ENCODE peak calls at places on chromosomes 6 and 20, in six cellular contexts. One of them, this sample, is unnamed.

GRCh38 chr6:32883789-32884188 is 29.8 kb downstream of the PSMB9 start:
- DNase-seq in T-helper 1 cell: no peak
- DNase-seq in mesothelial cell of epicardium: no peak
- DNase-seq in iris pigment epithelial cell: peak
- DNase-seq in GM23338: peak
- DNase-seq in cardiac septum: no peak
- DNase-seq in this sample: peak

GRCh38 chr6:89970072-89970471 is 75.8 kb downstream of the GJA10 start:
- DNase-seq in T-helper 1 cell: no peak
- DNase-seq in mesothelial cell of epicardium: no peak
- DNase-seq in iris pigment epithelial cell: no peak
- DNase-seq in GM23338: no peak
- DNase-seq in cardiac septum: no peak
- DNase-seq in this sample: peak

GRCh38 chr6:47701374-47701773 is 3.0 kb downstream of the ADGRF4 start:
- DNase-seq in T-helper 1 cell: peak
- DNase-seq in mesothelial cell of epicardium: no peak
- DNase-seq in iris pigment epithelial cell: no peak
- DNase-seq in GM23338: no peak
- DNase-seq in cardiac septum: no peak
- DNase-seq in this sample: peak

GRCh38 chr6:89859744-89860143 is 30.1 kb downstream of the CASP8AP2 start:
- DNase-seq in T-helper 1 cell: peak
- DNase-seq in mesothelial cell of epicardium: no peak
- DNase-seq in iris pigment epithelial cell: no peak
- DNase-seq in GM23338: no peak
- DNase-seq in cardiac septum: no peak
- DNase-seq in this sample: no peak

GRCh38 chr20:25483431-25484132 is 76.1 kb downstream of the GINS1 start:
- DNase-seq in T-helper 1 cell: no peak
- DNase-seq in mesothelial cell of epicardium: no peak
- DNase-seq in iris pigment epithelial cell: no peak
- DNase-seq in GM23338: no peak
- DNase-seq in cardiac septum: no peak
- DNase-seq in this sample: no peak

GRCh38 chr6:106097368-106098231 is 11.5 kb downstream of the PRDM1 start:
- DNase-seq in T-helper 1 cell: peak
- DNase-seq in mesothelial cell of epicardium: no peak
- DNase-seq in iris pigment epithelial cell: peak
- DNase-seq in GM23338: no peak
- DNase-seq in cardiac septum: no peak
- DNase-seq in this sample: peak

GRCh38 chr6:154447929-154448328 is 62.6 kb downstream of the CNKSR3 start:
- DNase-seq in T-helper 1 cell: no peak
- DNase-seq in mesothelial cell of epicardium: no peak
- DNase-seq in iris pigment epithelial cell: peak
- DNase-seq in GM23338: no peak
- DNase-seq in cardiac septum: no peak
- DNase-seq in this sample: peak

GRCh38 chr20:56627122-56628014 is 1.7 kb upstream of the TFAP2C start:
- DNase-seq in T-helper 1 cell: no peak
- DNase-seq in mesothelial cell of epicardium: no peak
- DNase-seq in iris pigment epithelial cell: no peak
- DNase-seq in GM23338: peak
- DNase-seq in cardiac septum: no peak
- DNase-seq in this sample: no peak

GRCh38 chr20:57075181-57075580 is 191.3 kb downstream of the BMP7 start:
- DNase-seq in T-helper 1 cell: no peak
- DNase-seq in mesothelial cell of epicardium: no peak
- DNase-seq in iris pigment epithelial cell: no peak
- DNase-seq in GM23338: no peak
- DNase-seq in cardiac septum: no peak
- DNase-seq in this sample: no peak

GRCh38 chr6:27624672-27625262 is 151.9 kb upstream of the ZNF184 start:
- DNase-seq in T-helper 1 cell: no peak
- DNase-seq in mesothelial cell of epicardium: no peak
- DNase-seq in iris pigment epithelial cell: no peak
- DNase-seq in GM23338: no peak
- DNase-seq in cardiac septum: no peak
- DNase-seq in this sample: no peak

GRCh38 chr6:34792605-34793500 is 970 bp downstream of the BLTP3A start:
- DNase-seq in T-helper 1 cell: peak
- DNase-seq in mesothelial cell of epicardium: no peak
- DNase-seq in iris pigment epithelial cell: peak
- DNase-seq in GM23338: peak
- DNase-seq in cardiac septum: no peak
- DNase-seq in this sample: peak

GRCh38 chr6:128605961-128606360 is 85.6 kb upstream of the PTPRK start:
- DNase-seq in T-helper 1 cell: no peak
- DNase-seq in mesothelial cell of epicardium: no peak
- DNase-seq in iris pigment epithelial cell: peak
- DNase-seq in GM23338: no peak
- DNase-seq in cardiac septum: no peak
- DNase-seq in this sample: no peak

GRCh38 chr20:48403362-48403761 is 424.4 kb downstream of the PREX1 start:
- DNase-seq in T-helper 1 cell: no peak
- DNase-seq in mesothelial cell of epicardium: no peak
- DNase-seq in iris pigment epithelial cell: no peak
- DNase-seq in GM23338: no peak
- DNase-seq in cardiac septum: peak
- DNase-seq in this sample: peak

GRCh38 chr6:11500008-11500407 is 37.5 kb upstream of the TMEM170B start:
- DNase-seq in T-helper 1 cell: no peak
- DNase-seq in mesothelial cell of epicardium: no peak
- DNase-seq in iris pigment epithelial cell: peak
- DNase-seq in GM23338: no peak
- DNase-seq in cardiac septum: no peak
- DNase-seq in this sample: no peak

GRCh38 chr6:109767961-109768360 is 76.9 kb downstream of the FIG4 start:
- DNase-seq in T-helper 1 cell: no peak
- DNase-seq in mesothelial cell of epicardium: no peak
- DNase-seq in iris pigment epithelial cell: no peak
- DNase-seq in GM23338: no peak
- DNase-seq in cardiac septum: no peak
- DNase-seq in this sample: no peak

GRCh38 chr6:16322666-16323312 is 84.4 kb downstream of the GMPR start:
- DNase-seq in T-helper 1 cell: peak
- DNase-seq in mesothelial cell of epicardium: no peak
- DNase-seq in iris pigment epithelial cell: peak
- DNase-seq in GM23338: peak
- DNase-seq in cardiac septum: no peak
- DNase-seq in this sample: peak

GRCh38 chr20:58699246-58700107 is 6.9 kb downstream of the NPEPL1 start:
- DNase-seq in T-helper 1 cell: no peak
- DNase-seq in mesothelial cell of epicardium: no peak
- DNase-seq in iris pigment epithelial cell: no peak
- DNase-seq in GM23338: no peak
- DNase-seq in cardiac septum: peak
- DNase-seq in this sample: no peak

GRCh38 chr6:112365952-112366351 is 18.8 kb downstream of the RFPL4B start:
- DNase-seq in T-helper 1 cell: no peak
- DNase-seq in mesothelial cell of epicardium: no peak
- DNase-seq in iris pigment epithelial cell: no peak
- DNase-seq in GM23338: no peak
- DNase-seq in cardiac septum: no peak
- DNase-seq in this sample: no peak

GRCh38 chr6:49543087-49543858 is 7.2 kb upstream of the C6orf141 start:
- DNase-seq in T-helper 1 cell: no peak
- DNase-seq in mesothelial cell of epicardium: no peak
- DNase-seq in iris pigment epithelial cell: no peak
- DNase-seq in GM23338: no peak
- DNase-seq in cardiac septum: no peak
- DNase-seq in this sample: peak

GRCh38 chr20:43983359-43983758 is 68.7 kb downstream of the TOX2 start:
- DNase-seq in T-helper 1 cell: peak
- DNase-seq in mesothelial cell of epicardium: no peak
- DNase-seq in iris pigment epithelial cell: no peak
- DNase-seq in GM23338: peak
- DNase-seq in cardiac septum: no peak
- DNase-seq in this sample: peak

GRCh38 chr6:107977283-107977682 is 19.3 kb upstream of the SEC63 start:
- DNase-seq in T-helper 1 cell: no peak
- DNase-seq in mesothelial cell of epicardium: no peak
- DNase-seq in iris pigment epithelial cell: peak
- DNase-seq in GM23338: peak
- DNase-seq in cardiac septum: no peak
- DNase-seq in this sample: peak

GRCh38 chr6:11244387-11245126 is 12.1 kb upstream of the NEDD9 start:
- DNase-seq in T-helper 1 cell: no peak
- DNase-seq in mesothelial cell of epicardium: no peak
- DNase-seq in iris pigment epithelial cell: no peak
- DNase-seq in GM23338: no peak
- DNase-seq in cardiac septum: no peak
- DNase-seq in this sample: no peak

GRCh38 chr6:45614488-45615285 is 237.0 kb upstream of the SUPT3H start:
- DNase-seq in T-helper 1 cell: no peak
- DNase-seq in mesothelial cell of epicardium: no peak
- DNase-seq in iris pigment epithelial cell: peak
- DNase-seq in GM23338: no peak
- DNase-seq in cardiac septum: no peak
- DNase-seq in this sample: no peak

GRCh38 chr6:128508588-128509296 is 11.7 kb downstream of the PTPRK start:
- DNase-seq in T-helper 1 cell: no peak
- DNase-seq in mesothelial cell of epicardium: no peak
- DNase-seq in iris pigment epithelial cell: peak
- DNase-seq in GM23338: no peak
- DNase-seq in cardiac septum: no peak
- DNase-seq in this sample: peak

GRCh38 chr6:89479902-89480301 is 47.0 kb downstream of the ANKRD6 start:
- DNase-seq in T-helper 1 cell: no peak
- DNase-seq in mesothelial cell of epicardium: no peak
- DNase-seq in iris pigment epithelial cell: no peak
- DNase-seq in GM23338: no peak
- DNase-seq in cardiac septum: no peak
- DNase-seq in this sample: peak

GRCh38 chr6:2854394-2854982 is 12.8 kb upstream of the SERPINB1 start:
- DNase-seq in T-helper 1 cell: no peak
- DNase-seq in mesothelial cell of epicardium: no peak
- DNase-seq in iris pigment epithelial cell: peak
- DNase-seq in GM23338: no peak
- DNase-seq in cardiac septum: no peak
- DNase-seq in this sample: no peak

GRCh38 chr6:74269601-74269860 is 573.5 kb downstream of the CD109 start:
- DNase-seq in T-helper 1 cell: no peak
- DNase-seq in mesothelial cell of epicardium: no peak
- DNase-seq in iris pigment epithelial cell: no peak
- DNase-seq in GM23338: no peak
- DNase-seq in cardiac septum: no peak
- DNase-seq in this sample: no peak

GRCh38 chr20:709421-709820 is 33.8 kb upstream of the SCRT2 start:
- DNase-seq in T-helper 1 cell: no peak
- DNase-seq in mesothelial cell of epicardium: no peak
- DNase-seq in iris pigment epithelial cell: no peak
- DNase-seq in GM23338: no peak
- DNase-seq in cardiac septum: peak
- DNase-seq in this sample: peak

GRCh38 chr20:7708112-7708511 is 232.1 kb downstream of the HAO1 start:
- DNase-seq in T-helper 1 cell: no peak
- DNase-seq in mesothelial cell of epicardium: no peak
- DNase-seq in iris pigment epithelial cell: no peak
- DNase-seq in GM23338: no peak
- DNase-seq in cardiac septum: no peak
- DNase-seq in this sample: no peak

GRCh38 chr6:157790548-157791160 is 32.4 kb upstream of the SNX9 start:
- DNase-seq in T-helper 1 cell: no peak
- DNase-seq in mesothelial cell of epicardium: no peak
- DNase-seq in iris pigment epithelial cell: no peak
- DNase-seq in GM23338: no peak
- DNase-seq in cardiac septum: no peak
- DNase-seq in this sample: peak

GRCh38 chr6:912871-913663 is 220.1 kb upstream of the EXOC2 start:
- DNase-seq in T-helper 1 cell: no peak
- DNase-seq in mesothelial cell of epicardium: no peak
- DNase-seq in iris pigment epithelial cell: peak
- DNase-seq in GM23338: peak
- DNase-seq in cardiac septum: no peak
- DNase-seq in this sample: peak

GRCh38 chr6:170228581-170229310 is 62.1 kb downstream of the DLL1 start:
- DNase-seq in T-helper 1 cell: no peak
- DNase-seq in mesothelial cell of epicardium: no peak
- DNase-seq in iris pigment epithelial cell: no peak
- DNase-seq in GM23338: no peak
- DNase-seq in cardiac septum: peak
- DNase-seq in this sample: no peak

GRCh38 chr6:157312733-157313132 is 10.6 kb downstream of the TMEM242 start:
- DNase-seq in T-helper 1 cell: peak
- DNase-seq in mesothelial cell of epicardium: no peak
- DNase-seq in iris pigment epithelial cell: no peak
- DNase-seq in GM23338: no peak
- DNase-seq in cardiac septum: no peak
- DNase-seq in this sample: no peak

GRCh38 chr6:16361861-16362260 is 123.5 kb downstream of the GMPR start:
- DNase-seq in T-helper 1 cell: no peak
- DNase-seq in mesothelial cell of epicardium: no peak
- DNase-seq in iris pigment epithelial cell: no peak
- DNase-seq in GM23338: no peak
- DNase-seq in cardiac septum: no peak
- DNase-seq in this sample: no peak